ENCODE peak calls at places on chromosome 10, in five cellular contexts. V is stomach, I is prostate gland, J is transverse colon, S is SK-N-SH. E is an unnamed sample.

GRCh38 chr10:4595920-4596319 is 230.1 kb upstream of the AKR1E2 start:
- DNase-seq in S (no peak), I (no peak), J (no peak), V (no peak), E (no peak)

GRCh38 chr10:42987121-42987541 is 89.7 kb upstream of the RET start:
- DNase-seq in S (no peak), I (no peak), J (no peak), V (no peak), E (no peak)

GRCh38 chr10:28708921-28709461 is 31.7 kb downstream of the BAMBI start:
- DNase-seq in V (no peak), I (no peak), S (no peak), J (no peak), E (no peak)

GRCh38 chr10:77405771-77406241 is 231.8 kb downstream of the KCNMA1 start:
- DNase-seq in V (peak; percentile 67), J (peak; percentile 77), I (peak; percentile 76), S (peak; percentile 58), E (no peak)

GRCh38 chr10:130434446-130435385 is 298.5 kb downstream of the GLRX3 start:
- DNase-seq in V (no peak), S (no peak), I (no peak), J (no peak), E (peak; percentile 77)

GRCh38 chr10:126972622-126973414 is 67.6 kb downstream of the DOCK1 start:
- DNase-seq in J (no peak), S (no peak), V (no peak), I (no peak), E (no peak)

GRCh38 chr10:124741281-124741921 is 2.8 kb downstream of the FAM53B start:
- DNase-seq in J (peak; percentile 91), I (peak; percentile 83), V (peak; percentile 87), S (peak; percentile 84), E (peak; percentile 88)

GRCh38 chr10:101694674-101695403 is at the start of gene FBXW4:
- DNase-seq in V (peak; percentile 68), I (peak; percentile 41), S (peak; percentile 88), J (peak; percentile 75), E (no peak)

GRCh38 chr10:120945801-120946302 is 94.7 kb downstream of the WDR11 start:
- DNase-seq in S (no peak), J (peak; percentile 25), V (peak; percentile 36), I (peak; percentile 92), E (no peak)

GRCh38 chr10:6012506-6012905 is 35.2 kb upstream of the IL15RA start:
- DNase-seq in I (no peak), S (no peak), J (no peak), V (no peak), E (peak; percentile 67)

GRCh38 chr10:5485948-5486851 is 13.2 kb downstream of the CALML5 start:
- DNase-seq in I (no peak), J (no peak), S (no peak), V (no peak), E (no peak)

GRCh38 chr10:72802291-72803118 is 91.0 kb upstream of the OIT3 start:
- DNase-seq in S (no peak), J (no peak), I (no peak), V (no peak), E (no peak)

GRCh38 chr10:63281967-63282366 is 148.8 kb downstream of the NRBF2 start:
- DNase-seq in I (no peak), V (no peak), J (no peak), S (no peak), E (no peak)

GRCh38 chr10:58280982-58281752 is 12.2 kb downstream of the CISD1 start:
- DNase-seq in I (no peak), J (no peak), V (no peak), S (no peak), E (no peak)

GRCh38 chr10:29860159-29860558 is 199.2 kb downstream of the JCAD start:
- DNase-seq in V (no peak), I (no peak), S (no peak), J (no peak), E (no peak)

GRCh38 chr10:77906863-77907861 is 19.4 kb downstream of the DLG5 start:
- DNase-seq in J (no peak), S (no peak), I (no peak), V (no peak), E (no peak)

GRCh38 chr10:59993931-59994330 is 87.6 kb upstream of the CCDC6 start:
- DNase-seq in V (no peak), S (no peak), J (no peak), I (no peak), E (no peak)

GRCh38 chr10:1538121-1538520 is 199.2 kb downstream of the ADARB2 start:
- DNase-seq in J (no peak), S (no peak), I (no peak), V (no peak), E (no peak)

GRCh38 chr10:14163374-14164125 is 167.2 kb downstream of the FRMD4A start:
- DNase-seq in V (no peak), S (no peak), J (no peak), I (peak; percentile 67), E (no peak)

GRCh38 chr10:80894339-80894791 is 356.7 kb downstream of the SH2D4B start:
- DNase-seq in I (no peak), S (no peak), V (no peak), J (no peak), E (no peak)

GRCh38 chr10:70115948-70116682 is 16.5 kb downstream of the AIFM2 start:
- DNase-seq in S (peak; percentile 80), J (peak; percentile 70), I (peak; percentile 43), V (peak; percentile 71), E (no peak)

GRCh38 chr10:122139627-122140151 is 131.4 kb upstream of the BTBD16 start:
- DNase-seq in V (no peak), S (peak; percentile 84), I (no peak), J (no peak), E (no peak)

GRCh38 chr10:22443200-22443881 is 98.0 kb downstream of the SPAG6 start:
- DNase-seq in S (no peak), V (no peak), I (no peak), J (no peak), E (no peak)

GRCh38 chr10:1372212-1372611 is 316.0 kb downstream of the WDR37 start:
- DNase-seq in V (no peak), J (no peak), I (no peak), S (peak; percentile 8), E (no peak)

GRCh38 chr10:91883549-91884542 is 25.4 kb downstream of the FGFBP3 start:
- DNase-seq in J (no peak), I (peak; percentile 59), V (peak; percentile 43), S (no peak), E (no peak)
- TF ChIP-seq POLR2AphosphoS5 in J (no peak), I (peak; percentile 66), V (peak; percentile 69), S (no peak), E (no peak)

DNA sequence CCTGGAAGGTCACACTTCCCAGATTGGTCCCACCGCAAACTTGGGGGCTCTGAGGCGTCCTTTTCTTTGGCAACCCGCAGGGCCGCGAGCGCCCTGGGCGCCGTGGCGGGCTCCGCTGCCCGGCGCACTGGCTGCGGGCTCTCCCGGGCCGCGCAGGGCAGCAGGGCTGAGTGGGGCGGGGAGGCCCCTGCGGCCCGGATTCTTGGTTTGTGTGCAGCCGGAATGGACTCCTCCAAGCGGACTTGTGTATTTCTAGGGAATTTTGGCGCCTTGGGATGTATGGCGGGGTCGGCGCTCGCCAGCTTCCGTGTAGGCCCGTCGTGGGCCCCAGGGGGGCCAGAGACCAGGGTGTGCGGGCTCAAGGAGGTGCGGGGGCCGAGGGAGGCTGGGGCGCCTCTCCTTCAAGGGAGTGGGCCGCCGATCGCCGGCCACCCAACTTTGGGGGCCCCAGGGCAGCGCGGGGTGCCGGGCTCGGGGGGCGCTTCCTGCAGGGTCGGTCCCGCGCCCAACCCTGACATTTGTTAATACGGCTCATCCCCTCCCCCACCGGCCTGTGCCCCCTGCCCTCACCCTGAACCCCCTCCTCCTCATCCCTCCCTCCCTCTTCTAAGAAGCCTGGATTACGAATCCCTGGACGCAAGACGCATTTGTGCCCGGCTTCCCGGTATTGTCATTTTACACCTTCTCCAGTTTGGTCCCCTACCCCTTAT is 2.4 kb downstream of the TCF7L2 start:
- DNase-seq in J (peak; percentile 25), V (no peak), I (no peak), S (peak; percentile 17), E (no peak)
- H3K4me1 ChIP-seq in J (peaks cover 46% of the 10 kb centered on the region), V (peaks cover 24% of the 10 kb centered on the region), I (peaks cover 18% of the 10 kb centered on the region), S (peaks cover 15% of the 10 kb centered on the region), E (peaks cover 55% of the 10 kb centered on the region)

GRCh38 chr10:94232711-94233383 is 129.9 kb downstream of the NOC3L start:
- DNase-seq in I (no peak), V (no peak), S (no peak), J (no peak), E (no peak)
- TF ChIP-seq CTCF in I (no peak), V (no peak), S (no peak), J (no peak), E (no peak)

GRCh38 chr10:3139135-3139910 is 33.3 kb downstream of the PITRM1 start:
- DNase-seq in I (no peak), J (no peak), V (no peak), S (no peak), E (no peak)
- TF ChIP-seq POLR2AphosphoS5 in I (no peak), J (no peak), V (no peak), S (no peak), E (no peak)

DNA sequence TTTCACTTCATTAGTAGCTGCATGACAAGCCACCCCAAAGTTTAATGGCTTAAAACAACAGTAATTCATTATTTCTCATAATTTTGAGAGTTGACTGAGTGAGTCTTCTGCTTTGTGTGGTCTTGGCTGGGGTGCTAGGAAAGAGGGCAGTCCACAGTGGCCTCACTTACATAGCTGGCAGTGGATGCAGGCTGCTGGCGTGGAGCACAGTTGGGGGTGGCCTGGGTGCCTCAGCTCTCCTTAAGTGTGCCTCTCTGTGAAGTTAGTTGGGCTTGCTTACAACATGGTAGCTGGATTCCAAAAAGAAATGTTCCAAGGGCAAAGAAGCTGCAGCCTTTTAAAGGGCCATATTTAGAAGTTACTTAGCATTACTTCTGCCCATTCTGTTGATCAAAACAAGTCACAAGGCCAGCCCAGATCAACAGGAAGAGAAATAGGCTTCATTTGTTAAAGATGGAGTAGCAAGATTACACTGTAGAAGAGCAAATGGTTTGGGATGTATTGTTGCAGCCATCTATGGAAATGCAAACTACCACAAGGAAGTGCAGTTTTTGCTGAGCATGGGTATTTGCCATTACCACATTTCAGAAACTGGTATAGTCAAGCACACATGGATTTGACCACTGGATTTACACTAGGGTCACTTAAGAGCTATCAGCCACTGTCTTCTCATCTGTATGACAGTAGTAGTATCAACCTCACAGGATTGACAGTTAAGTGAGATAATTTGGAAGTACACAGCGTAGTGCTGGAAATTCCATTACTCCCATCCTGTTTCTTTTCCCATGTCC is 33.6 kb downstream of the ZEB1 start:
- DNase-seq in V (no peak), J (no peak), S (no peak), I (no peak), E (no peak)
- H3K4me1 ChIP-seq in V (peaks cover 7% of the 10 kb centered on the region), J (no peaks in the 10 kb centered on the region), S (peaks cover 4% of the 10 kb centered on the region), I (no peaks in the 10 kb centered on the region), E (peaks cover 50% of the 10 kb centered on the region)

E was measured in vagina.